ENCODE peak calls at places on chromosomes 4 and X, in eight cellular contexts. One of them, this sample, is unnamed.

GRCh38 chr4:151314509-151314908 is 10.9 kb downstream of the SH3D19 start:
- DNase-seq in sciatic nerve: no peak
- DNase-seq in fibroblast of lung: no peak
- DNase-seq in AG09319: no peak
- DNase-seq in naive thymus-derived CD8-positive, alpha-beta T cell: no peak
- DNase-seq in activated CD8-positive, alpha-beta memory T cell treated with anti-CD3 and anti-CD28 coated beads for 48 hours: no peak
- DNase-seq in memory B cell: no peak
- DNase-seq in ELR: no peak
- DNase-seq in this sample: no peak

GRCh38 chr4:153153339-153153851 is 50.8 kb upstream of the TRIM2 start:
- DNase-seq in sciatic nerve: peak; percentile 67
- DNase-seq in activated CD8-positive, alpha-beta memory T cell treated with anti-CD3 and anti-CD28 coated beads for 48 hours: peak; percentile 61
- DNase-seq in ELR: peak; percentile 53
- DNase-seq in AG09319: no peak
- DNase-seq in fibroblast of lung: peak; percentile 15
- DNase-seq in memory B cell: peak; percentile 59
- DNase-seq in naive thymus-derived CD8-positive, alpha-beta T cell: peak; percentile 65
- DNase-seq in this sample: peak; percentile 67

GRCh38 chr4:88230953-88231835 is 53.2 kb downstream of the PPM1K start:
- DNase-seq in memory B cell: no peak
- DNase-seq in fibroblast of lung: peak; percentile 45
- DNase-seq in AG09319: no peak
- DNase-seq in sciatic nerve: no peak
- DNase-seq in ELR: no peak
- DNase-seq in naive thymus-derived CD8-positive, alpha-beta T cell: no peak
- DNase-seq in activated CD8-positive, alpha-beta memory T cell treated with anti-CD3 and anti-CD28 coated beads for 48 hours: no peak
- DNase-seq in this sample: peak; percentile 7

GRCh38 chrX:67582436-67582835 is 38.6 kb downstream of the AR start:
- DNase-seq in sciatic nerve: no peak
- DNase-seq in AG09319: no peak
- DNase-seq in fibroblast of lung: no peak
- DNase-seq in naive thymus-derived CD8-positive, alpha-beta T cell: no peak
- DNase-seq in ELR: no peak
- DNase-seq in activated CD8-positive, alpha-beta memory T cell treated with anti-CD3 and anti-CD28 coated beads for 48 hours: no peak
- DNase-seq in memory B cell: no peak
- DNase-seq in this sample: no peak

GRCh38 chr4:155522201-155522600 is 144.4 kb upstream of the GUCY1A1 start:
- DNase-seq in AG09319: no peak
- DNase-seq in sciatic nerve: no peak
- DNase-seq in fibroblast of lung: peak; percentile 88
- DNase-seq in activated CD8-positive, alpha-beta memory T cell treated with anti-CD3 and anti-CD28 coated beads for 48 hours: no peak
- DNase-seq in ELR: peak; percentile 19
- DNase-seq in naive thymus-derived CD8-positive, alpha-beta T cell: no peak
- DNase-seq in memory B cell: no peak
- DNase-seq in this sample: no peak

GRCh38 chr4:138602664-138603063 is 360.5 kb upstream of the SLC7A11 start:
- DNase-seq in activated CD8-positive, alpha-beta memory T cell treated with anti-CD3 and anti-CD28 coated beads for 48 hours: no peak
- DNase-seq in naive thymus-derived CD8-positive, alpha-beta T cell: no peak
- DNase-seq in memory B cell: no peak
- DNase-seq in ELR: peak; percentile 2
- DNase-seq in AG09319: no peak
- DNase-seq in sciatic nerve: no peak
- DNase-seq in fibroblast of lung: no peak
- DNase-seq in this sample: no peak

GRCh38 chr4:6327220-6327917 is 57.7 kb downstream of the WFS1 start:
- DNase-seq in AG09319: peak; percentile 23
- DNase-seq in naive thymus-derived CD8-positive, alpha-beta T cell: peak; percentile 66
- DNase-seq in activated CD8-positive, alpha-beta memory T cell treated with anti-CD3 and anti-CD28 coated beads for 48 hours: peak; percentile 48
- DNase-seq in ELR: peak; percentile 67
- DNase-seq in sciatic nerve: peak; percentile 90
- DNase-seq in fibroblast of lung: peak; percentile 65
- DNase-seq in memory B cell: peak; percentile 77
- DNase-seq in this sample: peak; percentile 80

GRCh38 chr4:13548059-13548983 is 4.0 kb upstream of the NKX3-2 start:
- DNase-seq in AG09319: no peak
- DNase-seq in sciatic nerve: no peak
- DNase-seq in fibroblast of lung: no peak
- DNase-seq in activated CD8-positive, alpha-beta memory T cell treated with anti-CD3 and anti-CD28 coated beads for 48 hours: no peak
- DNase-seq in naive thymus-derived CD8-positive, alpha-beta T cell: no peak
- DNase-seq in memory B cell: no peak
- DNase-seq in ELR: peak; percentile 59
- DNase-seq in this sample: no peak

GRCh38 chrX:130893356-130894085 is 9.5 kb downstream of the ENOX2 start:
- DNase-seq in fibroblast of lung: peak; percentile 44
- DNase-seq in AG09319: no peak
- DNase-seq in naive thymus-derived CD8-positive, alpha-beta T cell: no peak
- DNase-seq in activated CD8-positive, alpha-beta memory T cell treated with anti-CD3 and anti-CD28 coated beads for 48 hours: no peak
- DNase-seq in ELR: no peak
- DNase-seq in sciatic nerve: no peak
- DNase-seq in memory B cell: no peak
- DNase-seq in this sample: no peak

GRCh38 chr4:79413486-79413885 is 5.5 kb upstream of the GK2 start:
- DNase-seq in activated CD8-positive, alpha-beta memory T cell treated with anti-CD3 and anti-CD28 coated beads for 48 hours: no peak
- DNase-seq in AG09319: no peak
- DNase-seq in naive thymus-derived CD8-positive, alpha-beta T cell: no peak
- DNase-seq in memory B cell: no peak
- DNase-seq in sciatic nerve: no peak
- DNase-seq in fibroblast of lung: no peak
- DNase-seq in ELR: no peak
- DNase-seq in this sample: no peak

GRCh38 chr4:171880136-171880535 is 66.9 kb downstream of the GALNTL6 start:
- DNase-seq in sciatic nerve: no peak
- DNase-seq in AG09319: no peak
- DNase-seq in fibroblast of lung: peak; percentile 0
- DNase-seq in activated CD8-positive, alpha-beta memory T cell treated with anti-CD3 and anti-CD28 coated beads for 48 hours: no peak
- DNase-seq in memory B cell: no peak
- DNase-seq in ELR: peak; percentile 90
- DNase-seq in naive thymus-derived CD8-positive, alpha-beta T cell: no peak
- DNase-seq in this sample: no peak

GRCh38 chrX:128975716-128976115 is 547.6 kb downstream of the SMARCA1 start:
- DNase-seq in AG09319: no peak
- DNase-seq in activated CD8-positive, alpha-beta memory T cell treated with anti-CD3 and anti-CD28 coated beads for 48 hours: no peak
- DNase-seq in sciatic nerve: no peak
- DNase-seq in memory B cell: no peak
- DNase-seq in ELR: no peak
- DNase-seq in naive thymus-derived CD8-positive, alpha-beta T cell: no peak
- DNase-seq in fibroblast of lung: no peak
- DNase-seq in this sample: no peak

GRCh38 chr4:66376921-66377320 is 706.6 kb upstream of the EPHA5 start:
- DNase-seq in activated CD8-positive, alpha-beta memory T cell treated with anti-CD3 and anti-CD28 coated beads for 48 hours: no peak
- DNase-seq in fibroblast of lung: no peak
- DNase-seq in sciatic nerve: no peak
- DNase-seq in naive thymus-derived CD8-positive, alpha-beta T cell: no peak
- DNase-seq in AG09319: no peak
- DNase-seq in ELR: no peak
- DNase-seq in memory B cell: no peak
- DNase-seq in this sample: no peak

GRCh38 chrX:13120017-13120416 is 75.6 kb upstream of the FAM9C start:
- DNase-seq in fibroblast of lung: peak; percentile 33
- DNase-seq in naive thymus-derived CD8-positive, alpha-beta T cell: no peak
- DNase-seq in sciatic nerve: no peak
- DNase-seq in memory B cell: no peak
- DNase-seq in AG09319: no peak
- DNase-seq in ELR: no peak
- DNase-seq in activated CD8-positive, alpha-beta memory T cell treated with anti-CD3 and anti-CD28 coated beads for 48 hours: no peak
- DNase-seq in this sample: no peak

GRCh38 chr4:127000090-127000489 is 632.7 kb upstream of the INTU start:
- DNase-seq in naive thymus-derived CD8-positive, alpha-beta T cell: no peak
- DNase-seq in AG09319: no peak
- DNase-seq in memory B cell: no peak
- DNase-seq in fibroblast of lung: peak; percentile 69
- DNase-seq in sciatic nerve: no peak
- DNase-seq in ELR: no peak
- DNase-seq in activated CD8-positive, alpha-beta memory T cell treated with anti-CD3 and anti-CD28 coated beads for 48 hours: no peak
- DNase-seq in this sample: no peak

GRCh38 chr4:11843927-11844326 is 415.2 kb upstream of the HS3ST1 start:
- DNase-seq in naive thymus-derived CD8-positive, alpha-beta T cell: no peak
- DNase-seq in memory B cell: no peak
- DNase-seq in sciatic nerve: no peak
- DNase-seq in AG09319: no peak
- DNase-seq in ELR: no peak
- DNase-seq in activated CD8-positive, alpha-beta memory T cell treated with anti-CD3 and anti-CD28 coated beads for 48 hours: no peak
- DNase-seq in fibroblast of lung: no peak
- DNase-seq in this sample: no peak

GRCh38 chrX:100731441-100732281 is at the start of gene SYTL4:
- DNase-seq in ELR: peak; percentile 61
- DNase-seq in naive thymus-derived CD8-positive, alpha-beta T cell: no peak
- DNase-seq in activated CD8-positive, alpha-beta memory T cell treated with anti-CD3 and anti-CD28 coated beads for 48 hours: no peak
- DNase-seq in memory B cell: peak; percentile 10
- DNase-seq in fibroblast of lung: no peak
- DNase-seq in AG09319: no peak
- DNase-seq in sciatic nerve: peak; percentile 66
- DNase-seq in this sample: no peak

GRCh38 chr4:140720387-140721087 is 35.6 kb downstream of the TBC1D9 start:
- DNase-seq in AG09319: no peak
- DNase-seq in memory B cell: peak; percentile 51
- DNase-seq in activated CD8-positive, alpha-beta memory T cell treated with anti-CD3 and anti-CD28 coated beads for 48 hours: no peak
- DNase-seq in sciatic nerve: no peak
- DNase-seq in naive thymus-derived CD8-positive, alpha-beta T cell: no peak
- DNase-seq in ELR: no peak
- DNase-seq in fibroblast of lung: no peak
- DNase-seq in this sample: no peak

This sample was measured in naive thymus-derived CD4-positive, alpha-beta T cell.